ENCODE peak calls at places on chromosomes 16 and 17, in four cellular contexts. S, Z, K and D are unnamed samples.

GRCh38 chr17:7380855-7381683 is at the start of gene TNK1:
- DNase-seq in S (peak), Z (peak), K (no peak), D (no peak)

GRCh38 chr17:21524211-21524591 is 148.0 kb downstream of the KCNJ12 start:
- DNase-seq in S (peak), Z (no peak), K (no peak), D (no peak)

GRCh38 chr17:65785109-65785508 is 223.7 kb upstream of the AXIN2 start:
- DNase-seq in S (peak), Z (peak), K (peak), D (peak)

GRCh38 chr17:47810200-47810821 is 11.3 kb downstream of the OSBPL7 start:
- DNase-seq in S (peak), Z (peak), K (peak), D (peak)

GRCh38 chr16:48011888-48012658 is 143.7 kb downstream of the ABCC12 start:
- DNase-seq in S (no peak), Z (no peak), K (no peak), D (no peak)

GRCh38 chr17:69423450-69423849 is 9.0 kb downstream of the MAP2K6 start:
- DNase-seq in S (no peak), Z (no peak), K (no peak), D (peak)

GRCh38 chr17:56594528-56595418 is 1.3 kb downstream of the NOG start:
- DNase-seq in S (no peak), Z (no peak), K (peak), D (peak)

GRCh38 chr16:12386076-12386641 is 409.6 kb downstream of the SNX29 start:
- DNase-seq in S (peak), Z (no peak), K (no peak), D (no peak)

GRCh38 chr17:55730380-55730779 is 7.7 kb upstream of the TMEM100 start:
- DNase-seq in S (no peak), Z (no peak), K (no peak), D (no peak)

GRCh38 chr16:10995555-10995954 is 51.2 kb downstream of the CLEC16A start:
- DNase-seq in S (no peak), Z (no peak), K (no peak), D (no peak)

GRCh38 chr16:49514391-49514980 is 140.9 kb downstream of the C16orf78 start:
- DNase-seq in S (no peak), Z (no peak), K (no peak), D (no peak)

GRCh38 chr17:64687376-64687775 is 25.3 kb upstream of the SMURF2 start:
- DNase-seq in S (no peak), Z (no peak), K (no peak), D (no peak)

GRCh38 chr17:78284146-78284545 is 52.7 kb downstream of the TMEM235 start:
- DNase-seq in S (no peak), Z (no peak), K (no peak), D (no peak)

GRCh38 chr17:36602030-36602737 is 801 bp downstream of the MRM1 start:
- DNase-seq in S (peak), Z (no peak), K (no peak), D (peak)

GRCh38 chr16:47872228-47872627 is 283.6 kb downstream of the ABCC12 start:
- DNase-seq in S (no peak), Z (no peak), K (no peak), D (no peak)

DNA sequence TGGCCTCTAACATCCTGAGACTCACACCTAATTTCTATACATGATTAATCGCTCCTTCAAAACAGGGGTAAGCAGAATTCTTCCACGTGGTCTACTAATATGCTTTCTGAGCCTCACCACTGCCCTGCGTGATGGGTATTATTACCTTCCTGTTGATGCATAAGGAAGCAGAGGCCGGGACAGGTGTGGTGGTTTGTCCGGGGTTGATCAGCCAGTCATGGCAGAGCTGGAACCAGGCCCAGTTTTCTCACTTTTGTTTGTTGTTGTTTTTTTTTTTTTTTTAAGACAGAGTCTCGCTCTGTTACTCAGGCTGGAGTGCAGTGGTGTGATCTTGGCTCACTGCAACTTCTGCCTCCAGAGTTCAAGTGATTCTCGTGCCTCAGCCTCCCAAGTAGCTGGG is 31.2 kb downstream of the RNF135 start:
- DNase-seq in S (no peak), Z (no peak), K (no peak), D (no peak)
- TF ChIP-seq JUN in S (no peak), Z (no peak), K (no peak), D (no peak)

GRCh38 chr16:31460582-31461002 is 1.3 kb downstream of the ARMC5 start:
- DNase-seq in S (peak), Z (peak), K (no peak), D (peak)
- TF ChIP-seq MYC in S (no peak), Z (no peak), K (no peak), D (no peak)

GRCh38 chr16:65394306-65394705 is 272.4 kb upstream of the CDH11 start:
- DNase-seq in S (no peak), Z (no peak), K (no peak), D (no peak)
- TF ChIP-seq MAX in S (no peak), Z (no peak), K (no peak), D (no peak)

GRCh38 chr17:54261465-54261864 is 438.7 kb downstream of the KIF2B start:
- DNase-seq in S (no peak), Z (no peak), K (no peak), D (no peak)

GRCh38 chr17:54256530-54256929 is 433.8 kb downstream of the KIF2B start:
- DNase-seq in S (no peak), Z (no peak), K (no peak), D (no peak)

GRCh38 chr17:54257440-54257839 is 434.7 kb downstream of the KIF2B start:
- DNase-seq in S (no peak), Z (no peak), K (no peak), D (no peak)
- TF ChIP-seq JUN in S (no peak), Z (no peak), K (no peak), D (no peak)

GRCh38 chr16:84893849-84894599 is 74.2 kb downstream of the CRISPLD2 start:
- DNase-seq in S (no peak), Z (peak), K (no peak), D (no peak)
- TF ChIP-seq MYC in S (no peak), Z (no peak), K (no peak), D (no peak)

GRCh38 chr17:43359469-43360105 is 39.2 kb upstream of the ARL4D start:
- DNase-seq in S (no peak), Z (no peak), K (no peak), D (no peak)
- TF ChIP-seq MAX in S (no peak), Z (no peak), K (no peak), D (no peak)